ENCODE peak calls at places on chromosomes 16 and 17, in seven cellular contexts. S, F, O, W, I, Z and Y are unnamed samples.

GRCh38 chr16:67926181-67926742 is 5.4 kb downstream of the CTRL start:
- DNase-seq in I (no peak), O (no peak), W (peak), S (no peak), F (no peak), Z (peak), Y (no peak)

GRCh38 chr17:65022751-65023421 is 33.7 kb downstream of the GNA13 start:
- DNase-seq in W (no peak), S (no peak), I (no peak), Z (no peak), O (peak), F (no peak), Y (no peak)

GRCh38 chr17:77859035-77859360 is 99.5 kb upstream of the TNRC6C start:
- DNase-seq in Z (no peak), O (no peak), I (no peak), F (no peak), S (no peak), W (no peak), Y (no peak)

GRCh38 chr17:68328676-68329075 is 37.4 kb downstream of the ARSG start:
- DNase-seq in O (no peak), Z (no peak), S (no peak), W (no peak), I (no peak), F (no peak), Y (no peak)

GRCh38 chr16:7921360-7921759 is 588.7 kb downstream of the RBFOX1 start:
- DNase-seq in F (no peak), W (no peak), Z (no peak), S (no peak), O (no peak), I (no peak), Y (no peak)

GRCh38 chr17:62637809-62638208 is 10.3 kb downstream of the MRC2 start:
- DNase-seq in Z (no peak), W (no peak), I (no peak), S (peak), F (no peak), O (no peak), Y (no peak)

GRCh38 chr17:48030531-48030930 is 7.1 kb downstream of the COPZ2 start:
- DNase-seq in F (no peak), W (no peak), O (no peak), I (no peak), Z (no peak), S (no peak), Y (no peak)

GRCh38 chr17:8057691-8058114 is 18.8 kb downstream of the ALOX15B start:
- DNase-seq in Z (peak), I (peak), O (peak), F (peak), S (peak), W (peak), Y (no peak)

GRCh38 chr16:53435066-53435688 is 906 bp downstream of the RBL2 start:
- DNase-seq in Z (peak), O (peak), I (peak), F (peak), S (peak), W (peak), Y (peak)

GRCh38 chr17:2438823-2439222 is 38.0 kb upstream of the MNT start:
- DNase-seq in I (no peak), S (no peak), Z (peak), F (no peak), O (no peak), W (no peak), Y (no peak)

GRCh38 chr17:82012482-82013295 is 10.0 kb downstream of the CENPX start:
- DNase-seq in O (no peak), W (no peak), Z (peak), F (no peak), I (no peak), S (no peak), Y (no peak)

GRCh38 chr17:47687748-47688147 is 6.2 kb upstream of the TBKBP1 start:
- DNase-seq in S (no peak), O (no peak), W (no peak), I (no peak), Z (no peak), F (peak), Y (no peak)

GRCh38 chr16:36336-36984 is 16.9 kb downstream of the POLR3K start:
- DNase-seq in S (no peak), Z (no peak), I (no peak), F (no peak), W (no peak), O (no peak), Y (no peak)

GRCh38 chr16:31074073-31074813 is at the start of the genes ZNF646 and ZNF668:
- DNase-seq in Z (peak), I (peak), S (peak), F (peak), O (peak), W (peak), Y (peak)

GRCh38 chr16:82062645-82063058 is 27.6 kb downstream of the HSD17B2 start:
- DNase-seq in O (no peak), Z (peak), I (no peak), F (no peak), W (no peak), S (no peak), Y (no peak)

GRCh38 chr16:80665356-80665755 is 124.6 kb downstream of the DYNLRB2 start:
- DNase-seq in S (no peak), F (no peak), O (no peak), I (no peak), Z (no peak), W (no peak), Y (no peak)

GRCh38 chr16:32116080-32116479 is 137.0 kb upstream of the TP53TG3D start:
- DNase-seq in O (no peak), F (no peak), W (no peak), S (no peak), Z (no peak), I (no peak), Y (no peak)

GRCh38 chr17:14405189-14405588 is 104.3 kb downstream of the HS3ST3B1 start:
- DNase-seq in O (no peak), W (no peak), I (no peak), Z (no peak), F (no peak), S (no peak), Y (no peak)

GRCh38 chr16:56357765-56358322 is 67.5 kb downstream of the AMFR start:
- DNase-seq in F (peak), W (peak), S (peak), Z (peak), O (no peak), I (peak), Y (peak)
- TF ChIP-seq POLR2AphosphoS5 in F (no peak), W (no peak), S (peak), Z (no peak), O (no peak), I (no peak), Y (no peak)

DNA sequence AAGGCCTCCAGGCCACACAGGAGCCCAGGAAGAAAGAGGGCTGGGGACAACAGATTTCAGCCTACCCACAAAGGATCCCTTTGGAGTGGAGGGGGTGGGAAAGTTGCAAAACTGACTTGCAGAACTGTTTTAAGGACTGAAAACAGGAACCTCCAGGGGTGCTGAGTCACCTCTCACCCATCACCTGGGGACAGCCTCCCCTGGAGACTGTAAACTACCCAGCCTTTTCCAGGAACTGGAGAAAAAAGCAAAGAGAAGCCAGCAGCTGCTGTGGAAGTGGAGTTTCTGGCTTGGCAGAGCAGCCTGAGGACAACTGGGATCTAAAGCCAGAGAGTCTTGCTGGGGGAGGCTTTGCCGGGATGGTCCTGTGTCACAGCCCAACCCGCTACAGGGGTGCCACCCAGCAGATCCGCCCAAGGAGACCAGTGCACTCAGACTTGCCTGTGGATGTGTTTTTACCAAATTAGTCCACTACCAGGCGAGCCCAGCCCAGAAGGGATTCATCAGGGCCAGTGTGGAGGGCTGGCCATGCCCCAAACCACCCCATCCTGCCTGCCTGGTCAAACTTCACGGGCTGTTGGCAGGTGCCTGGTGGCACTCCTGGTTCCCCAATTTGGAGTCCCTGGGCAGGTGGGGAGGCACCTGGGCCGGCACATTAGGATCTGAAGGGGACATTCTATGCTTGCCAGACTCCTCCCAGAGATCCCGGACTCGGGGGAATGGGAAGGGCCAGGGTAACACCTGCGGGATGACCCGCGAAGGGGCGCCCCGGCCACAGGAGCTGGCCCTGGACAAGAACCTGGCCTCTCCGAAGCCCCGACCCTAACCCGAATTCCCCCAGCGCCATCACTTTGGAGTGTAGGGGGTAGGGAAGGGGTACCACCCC is 832 bp downstream of the MSRB1 start:
- DNase-seq in Z (peak), O (no peak), W (no peak), F (no peak), I (no peak), S (peak), Y (no peak)
- TF ChIP-seq EP300 in Z (no peak), O (no peak), W (no peak), F (no peak), I (no peak), S (no peak), Y (no peak)

DNA sequence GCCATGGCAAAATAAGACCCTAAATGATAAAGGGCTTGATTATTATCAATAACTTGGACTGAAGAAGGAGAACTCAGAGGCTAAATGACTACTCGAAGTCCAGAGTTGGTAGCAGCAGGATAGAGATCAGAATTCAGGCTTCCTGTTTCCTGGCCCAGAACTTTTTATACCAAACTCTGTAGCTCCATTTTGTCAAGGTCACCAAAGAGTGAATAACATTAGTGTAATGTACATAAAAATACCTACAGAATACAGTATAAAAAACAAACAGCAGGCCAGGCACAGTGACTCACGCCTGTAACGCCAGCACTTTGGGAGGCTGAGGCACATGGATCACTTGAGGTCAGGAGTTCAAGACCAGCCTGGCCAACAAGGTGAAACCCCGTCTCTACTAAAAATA is 79.0 kb downstream of the ARHGAP17 start:
- DNase-seq in O (no peak), S (no peak), W (no peak), Z (no peak), I (no peak), F (no peak), Y (no peak)
- TF ChIP-seq POLR2AphosphoS5 in O (no peak), S (no peak), W (no peak), Z (no peak), I (no peak), F (no peak), Y (no peak)

DNA sequence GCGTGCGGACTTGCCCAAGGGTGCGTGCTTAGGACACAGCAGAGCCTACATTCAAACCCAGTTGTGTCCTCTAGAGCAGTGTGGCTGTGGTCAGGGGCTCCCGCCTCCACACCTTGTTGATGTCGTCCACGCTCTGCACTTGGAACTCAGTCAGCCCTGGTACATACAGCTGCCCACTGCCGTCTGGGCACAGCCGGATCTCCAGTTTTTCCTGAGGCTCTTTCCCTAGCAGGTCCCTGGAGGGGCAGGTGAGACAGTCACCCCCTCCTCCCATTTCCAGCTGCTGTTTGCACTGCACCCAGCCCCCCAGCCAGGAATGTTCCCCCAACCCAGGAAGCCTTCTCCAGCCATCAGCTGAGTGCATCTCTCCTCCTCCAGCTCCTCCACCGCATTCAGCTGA is 25.7 kb downstream of the KATNB1 start:
- DNase-seq in O (no peak), I (no peak), F (no peak), Z (no peak), W (no peak), S (no peak), Y (no peak)
- TF ChIP-seq EP300 in O (no peak), I (no peak), F (no peak), Z (no peak), W (no peak), S (no peak), Y (no peak)

DNA sequence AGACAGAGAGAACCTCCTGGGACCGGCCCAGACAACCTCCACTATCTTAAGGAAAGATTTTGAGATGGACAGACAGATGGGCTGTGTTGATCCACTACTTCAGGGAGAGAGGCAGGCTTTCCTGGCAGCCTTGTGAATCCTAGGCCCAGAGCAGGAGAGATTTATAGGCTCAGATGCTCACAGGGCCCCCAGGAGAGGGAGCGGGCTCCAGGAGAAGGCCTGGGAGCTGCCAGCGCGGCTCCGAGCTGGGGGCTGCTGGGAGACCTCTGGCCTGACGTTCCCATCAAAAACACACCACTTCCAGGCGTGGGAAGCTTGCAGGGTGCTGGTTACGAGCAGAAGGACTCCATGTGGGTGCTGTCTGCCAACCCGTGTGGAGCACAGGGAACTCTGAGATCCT is 53.2 kb downstream of the MYH11 start:
- DNase-seq in F (no peak), S (peak), W (no peak), O (no peak), Z (no peak), I (no peak), Y (no peak)
- TF ChIP-seq POLR2AphosphoS5 in F (no peak), S (peak), W (no peak), O (no peak), Z (no peak), I (no peak), Y (no peak)